ENCODE peak calls at places on chromosomes 16 and 17, in six cellular contexts. S, C, Z, A, W and Y are unnamed samples.

GRCh38 chr16:11604783-11605563 is 18.3 kb upstream of the LITAF start:
- DNase-seq in W (no peak), A (no peak), Z (peak), S (no peak), C (peak), Y (no peak)

GRCh38 chr17:28811594-28812135 is 30.9 kb downstream of the FAM222B start:
- DNase-seq in A (peak), Z (no peak), C (no peak), S (no peak), W (no peak), Y (no peak)

GRCh38 chr17:8436169-8436932 is 667 bp downstream of the NDEL1 start:
- DNase-seq in Z (peak), S (peak), C (peak), A (peak), W (peak), Y (no peak)

GRCh38 chr16:84848991-84849634 is 29.3 kb downstream of the CRISPLD2 start:
- DNase-seq in Z (no peak), W (no peak), C (no peak), S (no peak), A (no peak), Y (no peak)

GRCh38 chr17:82751171-82751570 is 694 bp upstream of the TBCD start:
- DNase-seq in A (peak), C (peak), S (no peak), W (no peak), Z (peak), Y (no peak)

GRCh38 chr17:38797091-38797490 is 2.3 kb downstream of the PIP4K2B start:
- DNase-seq in S (no peak), C (no peak), A (peak), W (no peak), Z (no peak), Y (peak)

GRCh38 chr16:87461466-87461975 is 31.3 kb downstream of the ZCCHC14 start:
- DNase-seq in W (peak), Z (peak), A (peak), S (no peak), C (peak), Y (peak)

GRCh38 chr17:46875849-46876352 is 24.5 kb downstream of the WNT9B start:
- DNase-seq in A (no peak), C (no peak), S (no peak), W (no peak), Z (no peak), Y (no peak)

GRCh38 chr17:73984981-73985380 is 218.5 kb upstream of the RPL38 start:
- DNase-seq in A (no peak), C (no peak), S (no peak), Z (no peak), W (no peak), Y (no peak)

GRCh38 chr17:41865596-41865893 is 322 bp upstream of the KLHL11 start:
- DNase-seq in Z (no peak), C (no peak), S (no peak), W (no peak), A (no peak), Y (no peak)

GRCh38 chr16:77171750-77172635 is 19.0 kb upstream of the MON1B start:
- DNase-seq in A (peak), S (no peak), C (peak), Z (no peak), W (no peak), Y (peak)

GRCh38 chr17:18961634-18962493 is 9.9 kb downstream of the SLC5A10 start:
- DNase-seq in A (peak), S (no peak), Z (no peak), W (no peak), C (no peak), Y (no peak)

GRCh38 chr16:1941924-1942809 is 832 bp downstream of the MSRB1 start:
- DNase-seq in A (peak), C (no peak), S (no peak), Z (no peak), W (peak), Y (no peak)

GRCh38 chr16:85711982-85712587 is 23.3 kb upstream of the GINS2 start:
- DNase-seq in S (no peak), A (no peak), W (no peak), Z (no peak), C (no peak), Y (no peak)

GRCh38 chr16:76071690-76072089 is 205.5 kb upstream of the CNTNAP4 start:
- DNase-seq in C (no peak), Z (no peak), S (no peak), A (no peak), W (no peak), Y (no peak)

DNA sequence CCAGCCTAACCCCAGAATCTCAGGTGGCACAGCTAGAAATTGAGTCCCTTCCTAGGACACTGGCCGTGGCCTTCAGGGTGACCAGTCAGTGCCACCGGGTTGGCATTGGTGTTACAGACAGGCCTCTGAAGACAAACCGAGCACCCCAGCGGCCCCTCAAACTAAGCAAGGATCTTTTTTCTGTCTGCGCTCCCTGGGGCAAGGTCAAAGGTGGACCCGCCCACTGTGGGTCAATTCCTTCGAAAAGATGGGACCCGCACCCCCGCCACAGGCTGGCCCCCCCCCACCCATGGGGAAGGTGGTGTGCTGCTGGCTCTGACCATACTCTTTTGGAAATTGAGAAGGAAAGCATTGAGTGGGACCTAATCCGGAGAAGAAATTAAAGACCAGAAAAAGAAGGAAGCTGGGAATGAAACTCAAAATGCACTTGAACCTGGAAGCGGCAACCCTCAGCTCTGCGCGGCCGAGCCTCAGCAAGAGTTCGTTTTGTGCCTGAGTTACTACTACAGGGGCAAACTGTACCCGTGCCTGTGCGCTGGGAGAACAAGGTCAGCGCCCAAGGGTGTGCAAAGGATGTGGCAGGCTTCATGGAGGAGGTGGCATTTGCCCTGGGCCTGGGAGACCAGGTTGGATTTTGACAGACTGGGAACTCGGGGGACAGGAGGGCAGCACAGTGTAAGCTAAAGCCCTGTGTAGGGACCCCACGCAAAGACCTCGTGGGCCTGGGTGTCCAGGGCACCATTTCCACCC is 20.4 kb downstream of the TMC6 start:
- DNase-seq in C (peak), W (no peak), Z (peak), A (no peak), S (no peak), Y (no peak)
- H3K27ac ChIP-seq in C (no peak), W (no peak), Z (peak), A (no peak), S (peak), Y (no peak)

DNA sequence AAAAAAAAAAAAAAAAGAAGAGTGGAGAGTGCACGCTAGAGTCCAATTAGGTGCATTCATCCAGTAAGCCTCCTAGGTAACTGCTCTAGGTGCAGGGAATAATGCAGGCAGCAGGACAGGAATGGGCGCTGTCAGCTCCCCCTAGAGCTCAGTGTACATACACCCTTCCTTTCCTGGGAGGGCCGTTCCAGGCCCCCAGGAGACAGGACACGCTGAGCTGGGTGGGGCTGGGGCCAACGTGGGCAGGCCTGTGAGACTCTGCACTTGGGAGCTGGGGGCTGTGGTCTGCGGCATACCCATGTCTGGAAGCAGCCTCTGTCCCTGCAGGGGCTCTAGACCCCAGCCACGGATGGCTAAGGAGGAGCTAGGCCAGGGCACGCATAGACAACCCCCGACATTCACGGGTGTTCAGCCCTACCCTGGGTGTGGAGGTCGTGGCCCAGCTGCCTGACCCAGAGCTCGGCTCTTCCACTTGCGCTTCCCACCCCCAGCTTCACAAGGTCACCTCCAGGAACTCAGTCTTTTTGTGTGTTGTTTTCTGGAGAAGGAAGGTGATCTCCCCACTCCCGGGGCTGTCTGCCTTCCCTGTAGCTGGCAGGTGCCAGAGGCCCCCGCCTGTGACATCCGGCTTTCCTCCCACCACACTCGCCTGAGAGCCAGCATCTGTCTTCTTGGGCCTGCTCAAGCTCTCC is 985 bp upstream of the ANTKMT start:
- DNase-seq in W (peak), C (no peak), Z (no peak), A (no peak), S (no peak), Y (no peak)
- H3K27ac ChIP-seq in W (peak), C (peak), Z (peak), A (peak), S (peak), Y (peak)

DNA sequence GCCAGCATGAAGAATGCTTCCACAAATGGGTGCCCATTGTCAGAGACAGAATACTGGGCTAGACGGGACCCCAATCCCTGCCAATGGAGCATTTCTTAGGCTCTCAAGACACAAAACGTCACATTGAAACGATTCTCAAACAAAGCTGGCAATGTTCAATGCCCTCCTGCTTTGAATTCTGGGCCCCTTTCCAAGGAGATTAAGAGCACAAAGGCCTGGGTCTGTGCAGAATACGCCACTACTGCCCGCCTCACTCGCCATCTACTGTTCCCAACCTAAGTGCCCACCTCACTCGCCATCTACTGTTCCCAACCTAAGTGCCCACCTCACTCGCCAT is 9.7 kb downstream of the CFAP20 start:
- DNase-seq in W (no peak), S (no peak), A (no peak), C (no peak), Z (no peak), Y (no peak)
- H3K27ac ChIP-seq in W (no peak), S (no peak), A (no peak), C (no peak), Z (peak), Y (no peak)

GRCh38 chr17:61309857-61310256 is 89.8 kb upstream of the TBX2 start:
- DNase-seq in A (peak), W (no peak), C (no peak), S (no peak), Z (no peak), Y (peak)
- H3K27ac ChIP-seq in A (peak), W (peak), C (peak), S (no peak), Z (peak), Y (no peak)